ENCODE peak calls at places on chromosomes 7 and 10, in six cellular contexts. H, I, Y, V, C and Q are unnamed samples.

GRCh38 chr7:85974176-85974575 is 669.5 kb upstream of the GRM3 start:
- DNase-seq in C (no peak), I (no peak), H (no peak), Y (no peak), V (no peak), Q (no peak)

GRCh38 chr7:33669251-33669670 is 236.1 kb upstream of the BMPER start:
- DNase-seq in H (no peak), C (peak), I (no peak), V (no peak), Y (no peak), Q (no peak)

GRCh38 chr7:70408477-70408876 is 723.5 kb upstream of the GALNT17 start:
- DNase-seq in V (no peak), Y (no peak), C (no peak), H (no peak), I (no peak), Q (no peak)

GRCh38 chr10:131645756-131646155 is 255.1 kb upstream of the PPP2R2D start:
- DNase-seq in V (no peak), Y (no peak), I (no peak), C (no peak), H (no peak), Q (no peak)

GRCh38 chr10:50552771-50553535 is 70.8 kb downstream of the SGMS1 start:
- DNase-seq in V (no peak), I (no peak), C (peak), Y (no peak), H (no peak), Q (no peak)

GRCh38 chr7:1255817-1256340 is 23.2 kb downstream of the UNCX start:
- DNase-seq in H (no peak), V (no peak), C (no peak), Y (no peak), I (no peak), Q (no peak)

GRCh38 chr10:81831060-81831459 is 43.9 kb upstream of the NRG3 start:
- DNase-seq in I (no peak), C (no peak), V (no peak), Y (no peak), H (no peak), Q (no peak)

GRCh38 chr10:3887885-3888476 is 103.0 kb upstream of the KLF6 start:
- DNase-seq in Y (no peak), V (no peak), C (peak), I (no peak), H (peak), Q (peak)

GRCh38 chr10:107749235-107749634 is 584.7 kb upstream of the SORCS1 start:
- DNase-seq in I (no peak), H (no peak), V (no peak), C (no peak), Y (no peak), Q (no peak)

GRCh38 chr10:129971381-129972144 is 7.5 kb upstream of the EBF3 start:
- DNase-seq in I (no peak), Y (no peak), H (no peak), C (peak), V (no peak), Q (peak)

GRCh38 chr10:23540401-23540800 is 101.5 kb downstream of the OTUD1 start:
- DNase-seq in V (no peak), Y (no peak), H (no peak), C (no peak), I (no peak), Q (no peak)

GRCh38 chr7:47446871-47447466 is 134.9 kb downstream of the TNS3 start:
- DNase-seq in Y (no peak), H (no peak), V (no peak), I (no peak), C (no peak), Q (no peak)

GRCh38 chr10:67878133-67878532 is 6.3 kb upstream of the SIRT1 start:
- DNase-seq in C (no peak), V (no peak), I (no peak), Y (no peak), H (no peak), Q (no peak)

GRCh38 chr7:114554781-114555537 is 140.3 kb downstream of the FOXP2 start:
- DNase-seq in H (no peak), V (no peak), I (peak), C (peak), Y (no peak), Q (peak)

GRCh38 chr7:105916603-105917002 is 40.2 kb upstream of the ATXN7L1 start:
- DNase-seq in V (no peak), Y (no peak), H (no peak), C (peak), I (no peak), Q (peak)

GRCh38 chr10:44394696-44395383 is 9.9 kb upstream of the CXCL12 start:
- DNase-seq in Y (no peak), I (no peak), C (no peak), V (peak), H (no peak), Q (no peak)

GRCh38 chr7:139660317-139661042 is 117.3 kb downstream of the HIPK2 start:
- DNase-seq in Y (no peak), V (no peak), H (no peak), C (peak), I (no peak), Q (no peak)

GRCh38 chr7:142800699-142801260 is 30.0 kb downstream of the PRSS2 start:
- DNase-seq in Y (peak), H (no peak), V (no peak), C (no peak), I (no peak), Q (no peak)

GRCh38 chr7:23353172-23353571 is 54.0 kb downstream of the MALSU1 start:
- DNase-seq in Y (no peak), V (no peak), I (no peak), H (no peak), C (peak), Q (no peak)

GRCh38 chr7:50552139-50552538 is 13.1 kb downstream of the DDC start:
- DNase-seq in V (no peak), H (no peak), Y (no peak), C (no peak), I (no peak), Q (no peak)

GRCh38 chr7:50856231-50856630 is 73.5 kb upstream of the GRB10 start:
- DNase-seq in H (no peak), Y (no peak), I (no peak), V (peak), C (no peak), Q (no peak)

GRCh38 chr10:62640386-62640785 is 164.1 kb upstream of the ADO start:
- DNase-seq in Y (peak), V (no peak), H (no peak), C (peak), I (no peak), Q (no peak)

GRCh38 chr10:93397020-93397419 is 85.1 kb downstream of the MYOF start:
- DNase-seq in V (no peak), H (no peak), C (no peak), I (no peak), Y (no peak), Q (no peak)

GRCh38 chr7:100890640-100891521 is 1.4 kb upstream of the UFSP1 start:
- DNase-seq in I (no peak), V (no peak), H (no peak), C (no peak), Y (no peak), Q (no peak)